ENCODE peak calls at places on chromosomes 2 and 18, in eight cellular contexts. One of them, this sample, is unnamed.

GRCh38 chr18:22871809-22872525 is 61.2 kb upstream of the RBBP8 start:
- DNase-seq in left lung: no peak
- DNase-seq in transverse colon: no peak
- DNase-seq in CD8-positive, alpha-beta T cell: no peak
- DNase-seq in heart right ventricle: no peak
- DNase-seq in sigmoid colon: no peak
- DNase-seq in lower lobe of right lung: no peak
- DNase-seq in tibial artery: no peak
- DNase-seq in this sample: no peak

GRCh38 chr2:40281021-40281940 is 170.6 kb downstream of the SLC8A1 start:
- DNase-seq in left lung: no peak
- DNase-seq in transverse colon: no peak
- DNase-seq in CD8-positive, alpha-beta T cell: no peak
- DNase-seq in heart right ventricle: peak; percentile 58
- DNase-seq in sigmoid colon: peak; percentile 76
- DNase-seq in lower lobe of right lung: no peak
- DNase-seq in tibial artery: peak; percentile 71
- DNase-seq in this sample: peak; percentile 78

GRCh38 chr2:240374085-240374907 is 61.2 kb upstream of the GPC1 start:
- DNase-seq in left lung: peak; percentile 46
- DNase-seq in transverse colon: peak; percentile 36
- DNase-seq in CD8-positive, alpha-beta T cell: no peak
- DNase-seq in heart right ventricle: peak; percentile 70
- DNase-seq in sigmoid colon: peak; percentile 79
- DNase-seq in lower lobe of right lung: peak; percentile 67
- DNase-seq in tibial artery: peak; percentile 89
- DNase-seq in this sample: peak; percentile 96

GRCh38 chr2:109266998-109267854 is 138.2 kb downstream of the SH3RF3 start:
- DNase-seq in left lung: no peak
- DNase-seq in transverse colon: no peak
- DNase-seq in CD8-positive, alpha-beta T cell: no peak
- DNase-seq in heart right ventricle: no peak
- DNase-seq in sigmoid colon: peak; percentile 62
- DNase-seq in lower lobe of right lung: no peak
- DNase-seq in tibial artery: peak; percentile 55
- DNase-seq in this sample: peak; percentile 58

GRCh38 chr18:57447154-57447621 is 12.0 kb downstream of the ONECUT2 start:
- DNase-seq in left lung: no peak
- DNase-seq in transverse colon: no peak
- DNase-seq in CD8-positive, alpha-beta T cell: no peak
- DNase-seq in heart right ventricle: no peak
- DNase-seq in sigmoid colon: no peak
- DNase-seq in lower lobe of right lung: no peak
- DNase-seq in tibial artery: no peak
- DNase-seq in this sample: no peak

GRCh38 chr2:17303054-17303453 is 215.2 kb downstream of the RAD51AP2 start:
- DNase-seq in left lung: no peak
- DNase-seq in transverse colon: no peak
- DNase-seq in CD8-positive, alpha-beta T cell: no peak
- DNase-seq in heart right ventricle: no peak
- DNase-seq in sigmoid colon: no peak
- DNase-seq in lower lobe of right lung: no peak
- DNase-seq in tibial artery: no peak
- DNase-seq in this sample: no peak

GRCh38 chr2:150476213-150476740 is 11.2 kb downstream of the RND3 start:
- DNase-seq in left lung: no peak
- DNase-seq in transverse colon: no peak
- DNase-seq in CD8-positive, alpha-beta T cell: no peak
- DNase-seq in heart right ventricle: no peak
- DNase-seq in sigmoid colon: no peak
- DNase-seq in lower lobe of right lung: no peak
- DNase-seq in tibial artery: no peak
- DNase-seq in this sample: peak; percentile 38

GRCh38 chr2:144513388-144514100 is 6.4 kb downstream of the ZEB2 start:
- DNase-seq in left lung: peak; percentile 60
- DNase-seq in transverse colon: no peak
- DNase-seq in CD8-positive, alpha-beta T cell: no peak
- DNase-seq in heart right ventricle: no peak
- DNase-seq in sigmoid colon: no peak
- DNase-seq in lower lobe of right lung: no peak
- DNase-seq in tibial artery: peak; percentile 78
- DNase-seq in this sample: peak; percentile 68

GRCh38 chr18:28183418-28184078 is 6.6 kb upstream of the CDH2 start:
- DNase-seq in left lung: no peak
- DNase-seq in transverse colon: no peak
- DNase-seq in CD8-positive, alpha-beta T cell: no peak
- DNase-seq in heart right ventricle: no peak
- DNase-seq in sigmoid colon: no peak
- DNase-seq in lower lobe of right lung: no peak
- DNase-seq in tibial artery: no peak
- DNase-seq in this sample: peak; percentile 54

GRCh38 chr2:98559581-98559980 is 48.7 kb downstream of the COA5 start:
- DNase-seq in left lung: no peak
- DNase-seq in transverse colon: no peak
- DNase-seq in CD8-positive, alpha-beta T cell: no peak
- DNase-seq in heart right ventricle: no peak
- DNase-seq in sigmoid colon: no peak
- DNase-seq in lower lobe of right lung: no peak
- DNase-seq in tibial artery: no peak
- DNase-seq in this sample: no peak

GRCh38 chr2:212858496-212858895 is 292.9 kb downstream of the IKZF2 start:
- DNase-seq in left lung: no peak
- DNase-seq in transverse colon: no peak
- DNase-seq in CD8-positive, alpha-beta T cell: no peak
- DNase-seq in heart right ventricle: no peak
- DNase-seq in sigmoid colon: no peak
- DNase-seq in lower lobe of right lung: no peak
- DNase-seq in tibial artery: no peak
- DNase-seq in this sample: no peak

GRCh38 chr18:79200546-79201268 is 131.5 kb downstream of the ATP9B start:
- DNase-seq in left lung: peak; percentile 62
- DNase-seq in transverse colon: peak; percentile 23
- DNase-seq in CD8-positive, alpha-beta T cell: peak; percentile 40
- DNase-seq in heart right ventricle: peak; percentile 38
- DNase-seq in sigmoid colon: peak; percentile 82
- DNase-seq in lower lobe of right lung: peak; percentile 68
- DNase-seq in tibial artery: no peak
- DNase-seq in this sample: peak; percentile 45

GRCh38 chr2:217055624-217056023 is 195.8 kb upstream of the TNP1 start:
- DNase-seq in left lung: no peak
- DNase-seq in transverse colon: no peak
- DNase-seq in CD8-positive, alpha-beta T cell: no peak
- DNase-seq in heart right ventricle: no peak
- DNase-seq in sigmoid colon: no peak
- DNase-seq in lower lobe of right lung: no peak
- DNase-seq in tibial artery: no peak
- DNase-seq in this sample: no peak

GRCh38 chr2:84302513-84303412 is 156.3 kb downstream of the SUCLG1 start:
- DNase-seq in left lung: no peak
- DNase-seq in transverse colon: peak; percentile 58
- DNase-seq in CD8-positive, alpha-beta T cell: no peak
- DNase-seq in heart right ventricle: peak; percentile 10
- DNase-seq in sigmoid colon: no peak
- DNase-seq in lower lobe of right lung: no peak
- DNase-seq in tibial artery: no peak
- DNase-seq in this sample: no peak

GRCh38 chr2:197159681-197160211 is 150.8 kb downstream of the ANKRD44 start:
- DNase-seq in left lung: no peak
- DNase-seq in transverse colon: no peak
- DNase-seq in CD8-positive, alpha-beta T cell: peak; percentile 36
- DNase-seq in heart right ventricle: no peak
- DNase-seq in sigmoid colon: no peak
- DNase-seq in lower lobe of right lung: no peak
- DNase-seq in tibial artery: no peak
- DNase-seq in this sample: peak; percentile 76

GRCh38 chr18:5909130-5909529 is 13.8 kb upstream of the TMEM200C start:
- DNase-seq in left lung: no peak
- DNase-seq in transverse colon: no peak
- DNase-seq in CD8-positive, alpha-beta T cell: no peak
- DNase-seq in heart right ventricle: no peak
- DNase-seq in sigmoid colon: no peak
- DNase-seq in lower lobe of right lung: no peak
- DNase-seq in tibial artery: no peak
- DNase-seq in this sample: no peak

GRCh38 chr18:22412502-22412901 is 5.2 kb downstream of the CTAGE1 start:
- DNase-seq in left lung: no peak
- DNase-seq in transverse colon: no peak
- DNase-seq in CD8-positive, alpha-beta T cell: no peak
- DNase-seq in heart right ventricle: no peak
- DNase-seq in sigmoid colon: no peak
- DNase-seq in lower lobe of right lung: no peak
- DNase-seq in tibial artery: no peak
- DNase-seq in this sample: no peak

GRCh38 chr2:231489990-231490389 is 25.7 kb upstream of the NCL start:
- DNase-seq in left lung: no peak
- DNase-seq in transverse colon: peak; percentile 19
- DNase-seq in CD8-positive, alpha-beta T cell: no peak
- DNase-seq in heart right ventricle: no peak
- DNase-seq in sigmoid colon: no peak
- DNase-seq in lower lobe of right lung: no peak
- DNase-seq in tibial artery: no peak
- DNase-seq in this sample: no peak

GRCh38 chr2:1855150-1855549 is 110.8 kb upstream of the PXDN start:
- DNase-seq in left lung: no peak
- DNase-seq in transverse colon: no peak
- DNase-seq in CD8-positive, alpha-beta T cell: no peak
- DNase-seq in heart right ventricle: no peak
- DNase-seq in sigmoid colon: no peak
- DNase-seq in lower lobe of right lung: no peak
- DNase-seq in tibial artery: no peak
- DNase-seq in this sample: no peak

GRCh38 chr2:173311844-173312606 is 42.6 kb upstream of the CDCA7 start:
- DNase-seq in left lung: no peak
- DNase-seq in transverse colon: no peak
- DNase-seq in CD8-positive, alpha-beta T cell: no peak
- DNase-seq in heart right ventricle: no peak
- DNase-seq in sigmoid colon: no peak
- DNase-seq in lower lobe of right lung: no peak
- DNase-seq in tibial artery: no peak
- DNase-seq in this sample: no peak

DNA sequence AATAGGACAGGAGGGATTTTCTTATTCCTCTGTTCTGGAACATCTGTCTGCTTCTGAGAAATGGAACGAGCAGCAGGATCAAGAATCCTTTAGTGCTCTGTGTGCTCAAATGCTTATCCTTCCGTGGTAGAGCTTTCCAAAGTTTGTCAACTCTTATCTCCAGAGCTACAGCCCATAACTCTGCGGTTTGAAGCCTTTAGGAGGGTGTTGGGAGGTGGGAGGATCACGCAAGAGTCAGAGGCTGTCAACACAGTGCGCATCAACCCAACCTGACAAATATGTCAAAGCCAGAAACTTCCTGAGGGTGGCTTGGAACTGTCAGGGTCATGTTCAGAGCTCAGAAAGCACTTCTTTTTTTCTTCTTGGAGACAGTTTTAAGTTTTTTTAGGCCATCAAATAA is 95.9 kb downstream of the CRIM1 start:
- DNase-seq in left lung: no peak
- DNase-seq in transverse colon: no peak
- DNase-seq in CD8-positive, alpha-beta T cell: no peak
- DNase-seq in heart right ventricle: no peak
- DNase-seq in sigmoid colon: no peak
- DNase-seq in lower lobe of right lung: no peak
- DNase-seq in tibial artery: no peak
- DNase-seq in this sample: no peak
- H3K4me1 ChIP-seq in left lung: peaks cover 9% of the 10 kb centered on the region
- H3K4me1 ChIP-seq in transverse colon: peaks cover 18% of the 10 kb centered on the region
- H3K4me1 ChIP-seq in CD8-positive, alpha-beta T cell: no peaks in the 10 kb centered on the region
- H3K4me1 ChIP-seq in heart right ventricle: peaks cover 69% of the 10 kb centered on the region
- H3K4me1 ChIP-seq in sigmoid colon: peaks cover 72% of the 10 kb centered on the region
- H3K4me1 ChIP-seq in lower lobe of right lung: peaks cover 45% of the 10 kb centered on the region
- H3K4me1 ChIP-seq in tibial artery: peaks cover 4% of the 10 kb centered on the region
- H3K4me1 ChIP-seq in this sample: peaks cover 89% of the 10 kb centered on the region

DNA sequence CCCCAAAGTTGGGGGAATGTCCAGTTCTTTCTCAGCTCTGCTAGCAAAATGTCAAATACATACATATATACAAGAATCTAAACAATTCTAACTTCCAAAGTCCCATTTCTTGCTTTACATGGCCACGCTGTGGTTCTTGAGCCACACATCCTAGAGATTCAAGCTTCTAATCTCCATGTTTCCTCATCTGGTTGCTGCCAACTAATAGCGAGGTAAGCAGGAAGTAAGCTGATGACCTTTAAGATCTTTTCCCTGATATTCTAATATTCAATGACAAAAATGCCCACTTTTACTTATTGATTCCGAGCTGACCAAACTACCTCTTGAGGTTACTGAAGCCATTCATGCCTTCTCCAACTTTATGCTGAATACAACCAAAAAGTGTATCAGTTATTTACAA is 3.3 kb downstream of the VPS54 start:
- DNase-seq in left lung: no peak
- DNase-seq in transverse colon: no peak
- DNase-seq in CD8-positive, alpha-beta T cell: no peak
- DNase-seq in heart right ventricle: no peak
- DNase-seq in sigmoid colon: no peak
- DNase-seq in lower lobe of right lung: no peak
- DNase-seq in tibial artery: no peak
- DNase-seq in this sample: no peak
- H3K4me3 ChIP-seq in left lung: no peak overlapping the region
- H3K4me3 ChIP-seq in transverse colon: no peak overlapping the region
- H3K4me3 ChIP-seq in CD8-positive, alpha-beta T cell: no peak overlapping the region
- H3K4me3 ChIP-seq in heart right ventricle: no peak overlapping the region
- H3K4me3 ChIP-seq in sigmoid colon: no peak overlapping the region
- H3K4me3 ChIP-seq in lower lobe of right lung: no peak overlapping the region
- H3K4me3 ChIP-seq in tibial artery: no peak overlapping the region
- H3K4me3 ChIP-seq in this sample: no peak overlapping the region

DNA sequence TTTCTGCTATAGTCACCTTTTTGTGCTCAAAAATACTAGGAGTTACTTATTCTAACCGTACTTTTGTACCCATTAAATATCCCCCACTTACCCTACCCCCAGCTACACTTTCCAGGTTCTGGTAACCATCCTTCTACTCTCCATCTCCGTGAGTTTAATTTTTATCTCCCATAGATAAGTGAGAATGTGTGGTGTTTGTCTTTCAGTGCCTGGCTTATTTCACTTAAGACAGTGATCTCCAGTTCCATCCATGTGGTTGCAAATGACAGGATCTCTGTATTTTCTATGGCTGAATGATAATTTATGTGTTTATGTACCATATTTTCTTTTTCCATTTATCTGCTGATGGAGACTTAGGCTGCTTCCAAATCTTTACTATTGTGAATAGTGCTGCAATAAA is 323.3 kb downstream of the ZNF804A start:
- DNase-seq in left lung: no peak
- DNase-seq in transverse colon: no peak
- DNase-seq in CD8-positive, alpha-beta T cell: no peak
- DNase-seq in heart right ventricle: no peak
- DNase-seq in sigmoid colon: no peak
- DNase-seq in lower lobe of right lung: no peak
- DNase-seq in tibial artery: no peak
- DNase-seq in this sample: no peak
- H3K9me3 ChIP-seq in left lung: peaks cover 7% of the 10 kb centered on the region
- H3K9me3 ChIP-seq in transverse colon: no peaks in the 10 kb centered on the region
- H3K9me3 ChIP-seq in CD8-positive, alpha-beta T cell: no peaks in the 10 kb centered on the region
- H3K9me3 ChIP-seq in heart right ventricle: peaks cover 36% of the 10 kb centered on the region
- H3K9me3 ChIP-seq in sigmoid colon: no peaks in the 10 kb centered on the region
- H3K9me3 ChIP-seq in lower lobe of right lung: no peaks in the 10 kb centered on the region
- H3K9me3 ChIP-seq in tibial artery: no peaks in the 10 kb centered on the region
- H3K9me3 ChIP-seq in this sample: no peaks in the 10 kb centered on the region

DNA sequence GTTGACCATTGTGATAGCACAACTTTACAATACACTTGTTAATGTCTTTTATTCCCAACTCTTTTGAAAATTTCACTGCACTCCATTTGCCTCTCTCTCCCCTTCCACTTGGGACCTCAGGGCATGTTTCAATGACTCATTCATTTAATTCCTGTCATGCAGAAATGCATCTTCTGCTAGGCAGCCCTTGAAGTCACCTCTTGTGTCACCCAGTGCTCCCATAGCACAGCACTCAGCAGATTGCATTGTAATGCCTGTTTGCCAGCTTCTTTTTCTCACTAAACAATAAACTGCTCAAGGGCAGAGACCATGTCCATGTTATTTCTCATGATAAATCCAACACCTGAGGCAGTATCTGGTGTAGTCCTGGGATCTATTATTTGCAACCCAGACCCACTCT is 85.9 kb upstream of the ACSL3 start:
- DNase-seq in left lung: no peak
- DNase-seq in transverse colon: no peak
- DNase-seq in CD8-positive, alpha-beta T cell: no peak
- DNase-seq in heart right ventricle: no peak
- DNase-seq in sigmoid colon: no peak
- DNase-seq in lower lobe of right lung: no peak
- DNase-seq in tibial artery: no peak
- DNase-seq in this sample: no peak
- H3K4me1 ChIP-seq in left lung: no peaks in the 10 kb centered on the region
- H3K4me1 ChIP-seq in transverse colon: no peaks in the 10 kb centered on the region
- H3K4me1 ChIP-seq in CD8-positive, alpha-beta T cell: no peaks in the 10 kb centered on the region
- H3K4me1 ChIP-seq in heart right ventricle: peaks cover 5% of the 10 kb centered on the region
- H3K4me1 ChIP-seq in sigmoid colon: no peaks in the 10 kb centered on the region
- H3K4me1 ChIP-seq in lower lobe of right lung: no peaks in the 10 kb centered on the region
- H3K4me1 ChIP-seq in tibial artery: no peaks in the 10 kb centered on the region
- H3K4me1 ChIP-seq in this sample: peaks cover 13% of the 10 kb centered on the region

This sample was measured in SJSA1.